ENCODE peak calls at places on chromosomes 2 and 18, in eight cellular contexts. B is MCF 10A, R is A549, G is AG10803, Z is HL-60, M is HFF-Myc, I is colonic mucosa, F is hepatocyte. O is an unnamed sample.

GRCh38 chr2:63678085-63678484 is 89.3 kb downstream of the MDH1 start:
- DNase-seq in R (no peak), B (no peak), I (no peak), Z (no peak), G (no peak), F (no peak), M (no peak), O (no peak)

GRCh38 chr2:160472839-160473251 is 20.8 kb downstream of the RBMS1 start:
- DNase-seq in G (no peak), I (no peak), F (peak; percentile 37), B (no peak), Z (no peak), M (peak; percentile 51), R (no peak), O (no peak)

GRCh38 chr2:221780281-221780688 is 208.2 kb upstream of the EPHA4 start:
- DNase-seq in M (no peak), I (no peak), R (peak; percentile 14), B (peak; percentile 25), Z (no peak), F (peak; percentile 20), G (peak; percentile 57), O (no peak)

GRCh38 chr18:24189664-24190346 is 50.9 kb downstream of the CABYR start:
- DNase-seq in R (no peak), M (no peak), F (no peak), G (no peak), I (no peak), Z (no peak), B (no peak), O (no peak)

GRCh38 chr2:189304360-189304759 is 124.8 kb upstream of the COL5A2 start:
- DNase-seq in G (no peak), M (no peak), F (no peak), I (no peak), R (no peak), Z (no peak), B (no peak), O (no peak)

GRCh38 chr2:9356336-9356735 is 67.0 kb downstream of the ITGB1BP1 start:
- DNase-seq in G (no peak), B (no peak), I (no peak), F (no peak), R (no peak), M (no peak), Z (no peak), O (no peak)

GRCh38 chr2:150075831-150076230 is 411.6 kb downstream of the RND3 start:
- DNase-seq in Z (no peak), B (no peak), I (no peak), F (no peak), M (no peak), R (peak; percentile 33), G (peak; percentile 66), O (no peak)

GRCh38 chr2:3302751-3303582 is 74.7 kb downstream of the EIPR1 start:
- DNase-seq in M (no peak), I (no peak), G (no peak), B (no peak), F (no peak), R (no peak), Z (no peak), O (no peak)

GRCh38 chr2:140502951-140503630 is 1627.7 kb downstream of the LRP1B start:
- DNase-seq in B (peak; percentile 11), R (no peak), Z (no peak), G (peak; percentile 70), M (no peak), I (no peak), F (no peak), O (no peak)

GRCh38 chr2:241354668-241355658 is 1.1 kb upstream of the FARP2 start:
- DNase-seq in M (peak; percentile 46), B (peak; percentile 84), G (peak; percentile 62), I (peak; percentile 92), F (peak; percentile 91), Z (peak; percentile 76), R (peak; percentile 91), O (peak; percentile 91)

GRCh38 chr2:240287496-240288086 is 147.1 kb upstream of the OTOS start:
- DNase-seq in M (no peak), G (no peak), F (no peak), B (no peak), Z (no peak), I (no peak), R (no peak), O (peak; percentile 79)

GRCh38 chr18:2971741-2972552 is 41.0 kb downstream of the LPIN2 start:
- DNase-seq in F (no peak), R (no peak), Z (peak; percentile 69), B (no peak), I (no peak), G (peak; percentile 34), M (no peak), O (no peak)

GRCh38 chr2:144460981-144461766 is 58.7 kb downstream of the ZEB2 start:
- DNase-seq in R (no peak), G (no peak), I (peak; percentile 47), M (peak; percentile 51), Z (no peak), F (no peak), B (no peak), O (no peak)

GRCh38 chr2:43265006-43265770 is 38.8 kb upstream of the ZFP36L2 start:
- DNase-seq in G (peak; percentile 90), Z (no peak), R (no peak), F (no peak), B (no peak), M (no peak), I (no peak), O (no peak)

GRCh38 chr18:13371689-13372404 is 153.3 kb downstream of the LDLRAD4 start:
- DNase-seq in G (no peak), R (no peak), F (no peak), I (peak; percentile 75), B (no peak), M (no peak), Z (no peak), O (peak; percentile 48)

GRCh38 chr2:135694711-135695110 is 46.9 kb upstream of the UBXN4 start:
- DNase-seq in B (no peak), F (no peak), I (no peak), M (no peak), R (no peak), G (peak; percentile 23), Z (no peak), O (no peak)

GRCh38 chr2:25453199-25453903 is 111.6 kb upstream of the DNMT3A start:
- DNase-seq in G (no peak), F (peak; percentile 23), Z (no peak), I (no peak), R (no peak), M (no peak), B (no peak), O (no peak)

GRCh38 chr2:157868993-157869392 is 7.1 kb downstream of the ACVR1 start:
- DNase-seq in Z (no peak), I (no peak), M (no peak), R (no peak), B (peak; percentile 13), F (no peak), G (no peak), O (no peak)

GRCh38 chr18:9631814-9632496 is 17.6 kb upstream of the PPP4R1 start:
- DNase-seq in I (no peak), Z (no peak), F (no peak), B (peak; percentile 49), M (peak; percentile 73), G (peak; percentile 85), R (peak; percentile 90), O (no peak)

DNA sequence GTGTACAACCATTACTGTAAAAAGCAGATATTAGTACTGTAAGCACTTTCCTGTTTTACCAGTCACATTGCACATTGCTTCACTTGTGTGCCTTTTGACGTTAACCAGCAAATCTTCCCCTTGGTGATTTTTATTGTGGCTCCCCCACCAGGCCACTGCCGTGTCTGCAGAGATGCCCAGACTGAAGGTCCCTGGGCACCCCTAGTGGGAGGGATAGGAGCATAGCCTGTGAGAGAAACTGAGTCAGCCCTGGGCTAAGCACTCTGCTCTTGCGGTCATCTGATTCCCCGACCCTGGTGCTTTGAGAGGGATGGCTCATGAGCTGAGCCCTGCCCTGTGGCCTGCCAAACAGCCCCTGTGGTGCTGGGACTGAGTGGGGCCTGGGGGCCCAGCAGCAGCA is 73.4 kb downstream of the INPP4A start:
- DNase-seq in Z (peak; percentile 46), B (peak; percentile 20), G (no peak), I (peak; percentile 37), R (peak; percentile 36), M (no peak), F (no peak), O (no peak)
- TF ChIP-seq CTCF in Z (peak; percentile 48), B (no peak), G (peak; percentile 25), I (peak; percentile 47), R (peak; percentile 25), M (peak; percentile 32), F (peak; percentile 25), O (peak; percentile 41)

GRCh38 chr2:199851499-199851816 is 466 bp upstream of the FTCDNL1 start:
- DNase-seq in R (no peak), Z (no peak), M (no peak), I (no peak), B (no peak), F (no peak), G (no peak), O (no peak)
- TF ChIP-seq CTCF in R (no peak), Z (no peak), M (no peak), I (peak; percentile 15), B (no peak), F (no peak), G (no peak), O (peak; percentile 1)

GRCh38 chr2:110865188-110865587 is 132.8 kb downstream of the ACOXL start:
- DNase-seq in R (no peak), B (peak; percentile 24), F (no peak), I (no peak), M (no peak), Z (no peak), G (no peak), O (peak; percentile 10)

GRCh38 chr2:110864721-110865120 is 132.3 kb downstream of the ACOXL start:
- DNase-seq in G (no peak), I (no peak), M (no peak), F (no peak), R (no peak), Z (no peak), B (no peak), O (peak; percentile 62)

GRCh38 chr2:110866036-110866435 is 133.7 kb downstream of the ACOXL start:
- DNase-seq in Z (no peak), B (no peak), R (no peak), M (no peak), G (no peak), F (no peak), I (no peak), O (peak; percentile 73)

GRCh38 chr2:110863726-110864125 is 131.4 kb downstream of the ACOXL start:
- DNase-seq in M (no peak), R (no peak), Z (no peak), G (no peak), F (no peak), I (no peak), B (no peak), O (peak; percentile 17)

GRCh38 chr2:110864176-110864575 is 131.8 kb downstream of the ACOXL start:
- DNase-seq in F (no peak), I (no peak), Z (no peak), G (no peak), B (no peak), M (no peak), R (no peak), O (peak; percentile 10)
- TF ChIP-seq CTCF in F (no peak), I (no peak), Z (no peak), G (no peak), B (no peak), M (no peak), R (no peak), O (no peak)

GRCh38 chr2:80852079-80852807 is 547.7 kb upstream of the LRRTM1 start:
- DNase-seq in Z (no peak), F (no peak), B (no peak), M (no peak), G (no peak), I (no peak), R (no peak), O (no peak)
- TF ChIP-seq CTCF in Z (no peak), F (no peak), B (no peak), M (no peak), G (no peak), I (no peak), R (no peak), O (no peak)